ENCODE peak calls at places on chromosomes 11 and 22, in four cellular contexts. One of them, this sample, is unnamed.

GRCh38 chr11:122159173-122159701 is 43.2 kb upstream of the BLID start:
- DNase-seq in hypothalamus: peak
- DNase-seq in HL-60: no peak
- DNase-seq in lower leg skin: no peak
- DNase-seq in this sample: no peak

GRCh38 chr22:22835242-22835641 is 52.4 kb upstream of the IGLL5 start:
- DNase-seq in hypothalamus: no peak
- DNase-seq in HL-60: no peak
- DNase-seq in lower leg skin: no peak
- DNase-seq in this sample: no peak

GRCh38 chr11:96241351-96241841 is 101.6 kb downstream of the MAML2 start:
- DNase-seq in hypothalamus: no peak
- DNase-seq in HL-60: peak
- DNase-seq in lower leg skin: no peak
- DNase-seq in this sample: no peak

GRCh38 chr11:69921429-69922014 is 102.3 kb upstream of the FGF3 start:
- DNase-seq in hypothalamus: no peak
- DNase-seq in HL-60: no peak
- DNase-seq in lower leg skin: peak
- DNase-seq in this sample: no peak

GRCh38 chr11:94932503-94932902 is 40.9 kb downstream of the CWC15 start:
- DNase-seq in hypothalamus: no peak
- DNase-seq in HL-60: no peak
- DNase-seq in lower leg skin: no peak
- DNase-seq in this sample: no peak

GRCh38 chr22:48953103-48953720 is 874.5 kb downstream of the BRD1 start:
- DNase-seq in hypothalamus: no peak
- DNase-seq in HL-60: no peak
- DNase-seq in lower leg skin: peak
- DNase-seq in this sample: peak

GRCh38 chr22:45136594-45136993 is 27.1 kb upstream of the NUP50 start:
- DNase-seq in hypothalamus: no peak
- DNase-seq in HL-60: no peak
- DNase-seq in lower leg skin: no peak
- DNase-seq in this sample: no peak

GRCh38 chr11:77580712-77581337 is 8.9 kb upstream of the AQP11 start:
- DNase-seq in hypothalamus: no peak
- DNase-seq in HL-60: no peak
- DNase-seq in lower leg skin: no peak
- DNase-seq in this sample: no peak

GRCh38 chr22:35384973-35385588 is 4.2 kb downstream of the HMOX1 start:
- DNase-seq in hypothalamus: no peak
- DNase-seq in HL-60: no peak
- DNase-seq in lower leg skin: no peak
- DNase-seq in this sample: no peak

GRCh38 chr11:133153031-133153430 is 379.3 kb downstream of the OPCML start:
- DNase-seq in hypothalamus: no peak
- DNase-seq in HL-60: no peak
- DNase-seq in lower leg skin: peak
- DNase-seq in this sample: no peak

GRCh38 chr11:121467965-121468364 is 15.2 kb upstream of the SORL1-AS1 start:
- DNase-seq in hypothalamus: no peak
- DNase-seq in HL-60: no peak
- DNase-seq in lower leg skin: no peak
- DNase-seq in this sample: no peak

GRCh38 chr11:70430671-70431574 is 32.6 kb downstream of the CTTN start:
- DNase-seq in hypothalamus: no peak
- DNase-seq in HL-60: no peak
- DNase-seq in lower leg skin: no peak
- DNase-seq in this sample: no peak

GRCh38 chr11:30635401-30635989 is 49.3 kb upstream of the MPPED2 start:
- DNase-seq in hypothalamus: peak
- DNase-seq in HL-60: no peak
- DNase-seq in lower leg skin: no peak
- DNase-seq in this sample: no peak

GRCh38 chr22:26597026-26597425 is 7.1 kb upstream of the TPST2 start:
- DNase-seq in hypothalamus: no peak
- DNase-seq in HL-60: no peak
- DNase-seq in lower leg skin: no peak
- DNase-seq in this sample: no peak

GRCh38 chr11:35235944-35236666 is 97.1 kb downstream of the CD44 start:
- DNase-seq in hypothalamus: no peak
- DNase-seq in HL-60: no peak
- DNase-seq in lower leg skin: no peak
- DNase-seq in this sample: no peak

GRCh38 chr11:3109921-3110706 is 52.9 kb upstream of the CARS1 start:
- DNase-seq in hypothalamus: no peak
- DNase-seq in HL-60: peak
- DNase-seq in lower leg skin: peak
- DNase-seq in this sample: no peak

GRCh38 chr11:101336155-101336554 is 206.5 kb upstream of the PGR start:
- DNase-seq in hypothalamus: no peak
- DNase-seq in HL-60: no peak
- DNase-seq in lower leg skin: no peak
- DNase-seq in this sample: no peak

GRCh38 chr11:106493751-106494150 is 416.3 kb downstream of the AASDHPPT start:
- DNase-seq in hypothalamus: no peak
- DNase-seq in HL-60: no peak
- DNase-seq in lower leg skin: no peak
- DNase-seq in this sample: no peak

GRCh38 chr11:69497221-69497787 is 15.8 kb downstream of the LINC01488 start:
- DNase-seq in hypothalamus: peak
- DNase-seq in HL-60: no peak
- DNase-seq in lower leg skin: no peak
- DNase-seq in this sample: peak

GRCh38 chr11:20669833-20670684 is 673 bp downstream of the NELL1 start:
- DNase-seq in hypothalamus: no peak
- DNase-seq in HL-60: no peak
- DNase-seq in lower leg skin: no peak
- DNase-seq in this sample: no peak